ENCODE peak calls at places on chromosomes 11 and 22, in five cellular contexts. V, N, W, K and O are unnamed samples.

GRCh38 chr11:87036756-87037449 is 831 bp upstream of the TMEM135 start:
- DNase-seq in N (no peak), V (no peak), W (peak; percentile 77), K (no peak), O (no peak)

GRCh38 chr22:42969348-42969975 is 45.5 kb downstream of the PACSIN2 start:
- DNase-seq in W (no peak), N (no peak), V (peak; percentile 61), K (no peak), O (no peak)

GRCh38 chr11:46295312-46295995 is 18.0 kb downstream of the CREB3L1 start:
- DNase-seq in N (no peak), W (no peak), K (peak; percentile 68), V (peak; percentile 74), O (peak; percentile 65)

GRCh38 chr22:46674367-46674781 is 54.2 kb downstream of the GRAMD4 start:
- DNase-seq in V (no peak), K (peak; percentile 92), W (no peak), N (no peak), O (no peak)

GRCh38 chr22:28373841-28374240 is 305.8 kb downstream of the TTC28 start:
- DNase-seq in V (peak; percentile 27), N (no peak), W (no peak), K (no peak), O (no peak)

GRCh38 chr11:86251285-86251830 is 6.8 kb downstream of the EED start:
- DNase-seq in N (no peak), V (no peak), W (no peak), K (no peak), O (no peak)

GRCh38 chr11:109735139-109735538 is 313.1 kb downstream of the C11orf87 start:
- DNase-seq in V (no peak), N (no peak), W (no peak), K (no peak), O (no peak)

GRCh38 chr22:47192651-47193437 is 430.4 kb downstream of the TBC1D22A start:
- DNase-seq in W (no peak), V (no peak), N (peak; percentile 33), K (no peak), O (peak; percentile 23)

GRCh38 chr11:62324738-62325556 is 12.3 kb upstream of the ASRGL1 start:
- DNase-seq in K (peak; percentile 53), W (peak; percentile 46), N (no peak), V (peak; percentile 76), O (peak; percentile 23)